ENCODE peak calls at places on chromosomes 1 and 21, in ten cellular contexts. O, W, M, H, K, A, R, B, E and Q are unnamed samples.

GRCh38 chr1:179228783-179229213 is 679 bp downstream of the ABL2 start:
- DNase-seq in R (peak; percentile 17), A (no peak), O (peak; percentile 69), M (peak; percentile 78), H (no peak), K (peak; percentile 70), B (no peak), W (peak; percentile 45), E (peak; percentile 50), Q (no peak)

GRCh38 chr21:31557956-31558838 is 101.3 kb upstream of the SOD1 start:
- DNase-seq in W (no peak), O (no peak), M (peak; percentile 57), E (no peak), A (no peak), H (no peak), K (no peak), R (no peak), B (no peak), Q (peak; percentile 78)

GRCh38 chr1:22880174-22880601 is 92.5 kb downstream of the LACTBL1 start:
- DNase-seq in R (no peak), H (no peak), K (no peak), A (no peak), E (no peak), O (no peak), W (no peak), M (no peak), B (no peak), Q (no peak)

GRCh38 chr1:241311056-241311746 is 45.8 kb downstream of the RGS7 start:
- DNase-seq in O (no peak), M (peak; percentile 16), A (no peak), R (no peak), E (no peak), W (no peak), B (no peak), K (no peak), H (no peak), Q (no peak)

GRCh38 chr1:210246447-210246846 is 13.9 kb downstream of the SERTAD4 start:
- DNase-seq in E (no peak), M (no peak), H (no peak), A (no peak), W (no peak), B (no peak), K (no peak), O (no peak), R (no peak), Q (no peak)

GRCh38 chr1:67355745-67356424 is 48.2 kb downstream of the IL12RB2 start:
- DNase-seq in M (no peak), B (no peak), O (no peak), A (no peak), R (no peak), E (no peak), K (no peak), H (no peak), W (no peak), Q (no peak)

GRCh38 chr1:43452789-43453441 is 816 bp downstream of the HYI start:
- DNase-seq in A (peak; percentile 45), K (no peak), W (peak; percentile 49), R (no peak), M (peak; percentile 74), H (no peak), O (peak; percentile 83), E (no peak), B (no peak), Q (no peak)

GRCh38 chr1:10692401-10693021 is 103.9 kb downstream of the CASZ1 start:
- DNase-seq in E (peak; percentile 78), A (peak; percentile 15), W (peak; percentile 77), K (no peak), O (no peak), H (no peak), B (peak; percentile 71), M (no peak), R (peak; percentile 17), Q (peak; percentile 88)

GRCh38 chr21:42149656-42150457 is 69.1 kb upstream of the ABCG1 start:
- DNase-seq in B (no peak), K (peak; percentile 49), H (peak; percentile 28), O (peak; percentile 39), A (no peak), W (no peak), E (no peak), M (no peak), R (no peak), Q (no peak)
- TF ChIP-seq POLR2AphosphoS5 in B (no peak), K (no peak), H (no peak), O (no peak), A (no peak), W (no peak), E (no peak), M (no peak), R (no peak), Q (no peak)

DNA sequence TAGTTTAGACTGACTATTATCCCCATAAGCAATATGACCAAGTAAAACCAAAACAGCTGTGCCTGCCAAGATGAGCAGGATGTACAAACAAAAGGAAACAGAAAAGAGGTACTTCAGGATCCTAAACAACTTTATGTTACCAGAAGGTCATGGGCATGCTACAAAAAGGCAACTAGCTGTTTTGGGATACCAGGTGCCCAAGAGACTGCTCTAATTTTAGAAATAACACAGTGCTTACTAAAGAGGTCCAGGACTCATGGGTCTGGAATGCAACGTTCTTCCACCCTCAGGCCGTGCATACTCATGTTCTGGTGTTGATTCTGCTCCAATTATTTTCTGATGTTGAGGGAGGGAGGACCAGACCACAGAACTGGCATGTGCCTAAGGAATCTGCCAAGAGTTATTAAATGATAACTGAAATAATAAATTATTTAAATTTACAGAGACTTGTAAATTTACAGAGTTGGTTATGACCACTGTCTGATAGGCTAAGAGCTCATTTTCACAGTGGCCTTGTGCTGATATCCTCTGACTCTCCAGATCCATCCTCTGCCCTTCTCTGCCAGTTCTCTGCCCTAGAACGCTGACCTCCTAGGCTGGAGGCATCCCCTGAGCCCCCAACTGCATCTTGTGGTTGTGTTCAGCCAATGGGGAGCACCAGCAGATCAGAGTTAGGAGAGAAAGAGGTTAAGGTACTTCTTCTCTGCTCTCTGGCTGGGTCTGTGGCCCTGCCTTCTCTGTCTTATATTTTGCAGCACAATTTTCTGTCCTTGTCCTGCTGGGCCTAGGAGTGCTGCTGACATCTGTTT is 37.7 kb upstream of the BCL10 start:
- DNase-seq in O (no peak), M (no peak), E (no peak), W (no peak), A (peak; percentile 92), K (no peak), R (no peak), H (no peak), B (no peak), Q (no peak)
- TF ChIP-seq POLR2AphosphoS5 in O (no peak), M (no peak), E (no peak), W (no peak), A (peak; percentile 75), K (no peak), R (no peak), H (no peak), B (no peak), Q (no peak)

GRCh38 chr21:34796518-34797201 is 127.9 kb downstream of the CLIC6 start:
- DNase-seq in W (no peak), H (no peak), E (no peak), K (no peak), O (no peak), B (no peak), R (no peak), M (peak; percentile 32), A (no peak), Q (no peak)

GRCh38 chr21:34794686-34795085 is 125.9 kb downstream of the CLIC6 start:
- DNase-seq in E (no peak), W (no peak), M (no peak), K (no peak), H (no peak), R (no peak), O (no peak), A (no peak), B (no peak), Q (no peak)

GRCh38 chr21:34797202-34797527 is 128.4 kb downstream of the CLIC6 start:
- DNase-seq in O (no peak), W (no peak), B (no peak), E (no peak), R (no peak), M (no peak), H (no peak), A (no peak), K (no peak), Q (no peak)

GRCh38 chr21:34793471-34793870 is 124.7 kb downstream of the CLIC6 start:
- DNase-seq in M (no peak), R (no peak), O (no peak), W (no peak), A (no peak), K (no peak), B (no peak), H (no peak), E (no peak), Q (no peak)

DNA sequence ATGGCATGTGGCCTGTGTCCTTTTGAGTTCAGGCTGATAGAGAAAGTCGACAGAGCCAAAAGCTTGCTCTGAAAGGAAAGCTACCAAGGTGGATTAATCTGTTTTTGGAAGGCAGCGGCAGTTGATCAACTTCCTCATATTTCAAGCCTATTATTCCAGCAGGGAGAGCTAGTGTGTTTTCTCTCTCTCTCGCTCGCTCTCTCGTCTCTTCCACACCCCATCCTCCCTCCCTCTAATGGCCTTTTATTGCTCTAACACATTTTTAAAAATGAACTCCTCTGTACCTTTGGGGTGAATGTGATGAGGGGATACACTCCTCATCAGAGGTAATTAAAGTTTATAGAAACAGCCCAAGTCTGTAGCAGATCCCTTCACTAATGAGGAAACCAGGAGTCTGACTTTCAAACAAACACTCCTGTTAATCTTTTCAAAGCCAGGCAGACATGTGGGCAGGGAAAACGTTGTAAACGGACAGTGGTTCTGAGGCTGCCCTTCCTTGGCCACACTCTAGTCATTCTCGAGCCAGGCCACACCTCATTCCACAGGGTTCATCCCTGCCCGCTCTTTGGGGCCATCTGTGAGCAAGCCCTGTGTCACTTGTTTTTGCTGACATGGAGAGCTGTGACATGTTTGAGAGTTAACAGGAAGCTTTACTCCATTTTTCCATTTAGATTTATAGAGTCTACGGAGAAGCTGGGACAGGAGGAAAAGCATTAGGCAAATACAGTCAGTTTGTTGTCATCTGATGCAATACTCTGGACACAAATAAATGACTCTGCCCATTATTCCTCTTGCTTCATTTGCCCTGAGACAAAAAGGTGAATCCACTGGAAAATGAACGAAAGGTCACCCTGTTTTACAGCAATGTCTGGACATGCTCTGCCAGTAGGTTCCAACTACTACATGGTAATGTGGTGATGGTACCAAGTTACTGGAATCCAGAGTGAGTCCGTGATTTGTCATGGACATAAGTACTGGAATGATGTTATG is 126.7 kb downstream of the CLIC6 start:
- DNase-seq in O (no peak), B (no peak), R (no peak), E (no peak), K (no peak), H (no peak), W (peak; percentile 38), M (no peak), A (no peak), Q (no peak)
- TF ChIP-seq POLR2AphosphoS5 in O (no peak), B (no peak), R (no peak), E (no peak), K (no peak), H (peak; percentile 32), W (no peak), M (no peak), A (no peak), Q (no peak)

DNA sequence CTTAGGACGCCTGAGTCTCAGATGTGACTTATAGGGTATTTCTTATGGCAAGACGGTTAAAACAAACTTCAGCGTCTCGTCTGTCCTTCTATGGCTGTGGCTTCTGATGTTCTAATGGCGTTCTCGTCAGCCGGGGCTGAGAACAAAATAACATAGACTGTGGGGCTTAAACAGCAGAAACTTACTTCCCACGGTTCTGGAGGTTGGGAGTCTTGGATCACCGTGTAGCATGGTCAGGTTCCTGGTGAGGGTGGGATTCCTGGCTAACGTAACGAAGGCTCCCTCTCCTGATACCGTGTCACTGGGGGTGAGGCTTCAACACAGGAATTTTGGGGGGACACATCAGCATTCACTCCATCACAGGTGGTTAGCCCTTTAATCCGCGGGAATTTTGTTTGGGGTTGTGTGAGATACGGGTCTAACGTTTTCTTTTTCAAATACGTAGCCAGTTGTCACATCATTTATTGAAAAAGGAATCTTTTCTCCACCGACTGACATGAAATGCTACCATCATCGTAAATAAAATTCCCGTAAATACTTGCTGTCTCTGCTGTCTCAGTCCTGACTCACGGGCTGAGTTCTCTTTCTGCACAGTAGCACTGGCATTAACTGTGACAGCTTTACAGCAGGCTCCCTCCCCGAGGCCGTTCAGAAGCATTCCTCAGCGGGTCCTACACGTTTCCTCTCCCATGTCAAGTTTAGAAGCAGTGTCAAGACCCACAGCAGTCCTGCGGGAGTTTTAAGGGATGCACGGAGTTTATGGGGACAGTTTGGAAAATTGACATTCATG is 8.1 kb upstream of the POFUT2 start:
- DNase-seq in O (peak; percentile 90), R (no peak), K (peak; percentile 43), H (no peak), B (no peak), W (peak; percentile 20), E (no peak), M (no peak), A (no peak), Q (no peak)
- TF ChIP-seq POLR2AphosphoS5 in O (peak; percentile 86), R (no peak), K (no peak), H (no peak), B (no peak), W (no peak), E (no peak), M (no peak), A (no peak), Q (peak; percentile 5)